ENCODE peak calls at places on chromosomes 4 and X, in seven cellular contexts. Z is heart right ventricle, P is suprapubic skin, Q is pancreas, M is tibial artery, R is endodermal cell, T is lower leg skin. V is an unnamed sample.

GRCh38 chr4:85210353-85210752 is 243.9 kb upstream of the WDFY3 start:
- DNase-seq in Q (no peak), R (no peak), P (no peak), M (no peak), T (no peak), Z (no peak), V (no peak)

GRCh38 chr4:55949480-55949802 is 696 bp downstream of the CEP135 start:
- DNase-seq in P (no peak), M (no peak), R (no peak), Q (no peak), Z (no peak), T (no peak), V (no peak)

GRCh38 chr4:20159516-20159915 is 92.2 kb upstream of the SLIT2 start:
- DNase-seq in Q (no peak), P (no peak), R (no peak), Z (no peak), T (no peak), M (no peak), V (no peak)

GRCh38 chrX:46860536-46860935 is 23.7 kb downstream of the RP2 start:
- DNase-seq in R (no peak), Z (no peak), P (no peak), M (no peak), Q (no peak), T (no peak), V (no peak)

GRCh38 chrX:78831523-78831922 is 84.0 kb downstream of the LPAR4 start:
- DNase-seq in M (no peak), T (no peak), Z (no peak), P (no peak), Q (no peak), R (no peak), V (no peak)

GRCh38 chr4:10023806-10024205 is 2.5 kb upstream of the SLC2A9 start:
- DNase-seq in P (peak), T (no peak), Z (no peak), Q (no peak), R (peak), M (no peak), V (no peak)

GRCh38 chr4:25112349-25113008 is 47.8 kb downstream of the SEPSECS start:
- DNase-seq in R (no peak), M (no peak), P (no peak), Z (no peak), T (no peak), Q (no peak), V (no peak)

GRCh38 chr4:25773358-25773757 is 89.4 kb downstream of the SEL1L3 start:
- DNase-seq in R (no peak), Q (no peak), M (no peak), Z (no peak), P (no peak), T (no peak), V (no peak)

GRCh38 chr4:54566608-54567007 is 91.1 kb upstream of the KIT start:
- DNase-seq in M (no peak), Q (no peak), T (no peak), Z (no peak), R (peak), P (no peak), V (no peak)

GRCh38 chr4:98262431-98262830 is 1.2 kb downstream of the RAP1GDS1 start:
- DNase-seq in R (no peak), Z (no peak), M (no peak), T (no peak), Q (no peak), P (no peak), V (no peak)

GRCh38 chrX:38305971-38306370 is 21.3 kb downstream of the RPGR start:
- DNase-seq in R (no peak), Z (no peak), P (no peak), Q (no peak), T (no peak), M (no peak), V (peak)

GRCh38 chr4:2292679-2293108 is 30.8 kb upstream of the MXD4 start:
- DNase-seq in Q (no peak), Z (no peak), P (no peak), T (no peak), M (peak), R (no peak), V (peak)

GRCh38 chr4:38523524-38524448 is 140.2 kb upstream of the KLF3 start:
- DNase-seq in Q (no peak), M (no peak), T (peak), R (no peak), Z (no peak), P (no peak), V (no peak)

GRCh38 chr4:183443609-183444148 is 757 bp upstream of the CDKN2AIP start:
- DNase-seq in Q (no peak), T (no peak), M (no peak), Z (no peak), R (no peak), P (no peak), V (no peak)

GRCh38 chrX:15646543-15646942 is 18.1 kb downstream of the CLTRN start:
- DNase-seq in Q (peak), Z (no peak), M (no peak), T (no peak), P (no peak), R (no peak), V (no peak)

GRCh38 chr4:63348735-63349673 is 1060.2 kb downstream of the TECRL start:
- DNase-seq in M (no peak), R (no peak), T (no peak), Q (peak), Z (no peak), P (no peak), V (no peak)

GRCh38 chr4:175614880-175615279 is 197.2 kb downstream of the GPM6A start:
- DNase-seq in Z (no peak), Q (peak), P (no peak), T (no peak), M (no peak), R (no peak), V (no peak)

GRCh38 chrX:13506574-13506973 is 62.8 kb upstream of the EGFL6 start:
- DNase-seq in Z (peak), M (no peak), Q (no peak), R (peak), P (no peak), T (no peak), V (peak)

GRCh38 chr4:151014521-151015457 is at the start of gene LRBA:
- DNase-seq in P (peak), Z (peak), R (peak), T (peak), Q (no peak), M (peak), V (peak)

GRCh38 chr4:131764730-131765129 is 1384.4 kb upstream of the PCDH10 start:
- DNase-seq in Q (peak), T (no peak), P (no peak), R (no peak), M (no peak), Z (no peak), V (no peak)

GRCh38 chrX:8364369-8365141 is 100.1 kb upstream of the VCX3B start:
- DNase-seq in R (peak), P (no peak), T (no peak), Z (no peak), Q (no peak), M (no peak), V (no peak)

GRCh38 chr4:159041058-159042034 is 61.5 kb upstream of the RAPGEF2 start:
- DNase-seq in Q (no peak), T (no peak), M (no peak), R (no peak), P (no peak), Z (no peak), V (no peak)

GRCh38 chr4:100268807-100269206 is 78.5 kb upstream of the DDIT4L start:
- DNase-seq in R (no peak), Q (no peak), Z (no peak), T (no peak), P (no peak), M (no peak), V (no peak)

GRCh38 chrX:3820170-3820569 is 106.7 kb upstream of the PRKX start:
- DNase-seq in M (no peak), R (no peak), Z (no peak), T (no peak), Q (no peak), P (no peak), V (peak)

GRCh38 chrX:130916636-130917422 is 13.8 kb upstream of the ENOX2 start:
- DNase-seq in M (peak), R (peak), Q (no peak), P (no peak), Z (peak), T (no peak), V (peak)

GRCh38 chr4:126839066-126839465 is 793.7 kb upstream of the INTU start:
- DNase-seq in T (no peak), Q (no peak), P (no peak), M (no peak), R (no peak), Z (no peak), V (peak)

GRCh38 chr4:159016527-159017137 is 86.2 kb upstream of the RAPGEF2 start:
- DNase-seq in P (no peak), Z (no peak), T (no peak), Q (no peak), M (no peak), R (peak), V (peak)

GRCh38 chrX:71652405-71652804 is 14.9 kb upstream of the LOC101059915 start:
- DNase-seq in Q (no peak), T (no peak), Z (peak), R (peak), M (no peak), P (no peak), V (peak)

GRCh38 chr4:56182356-56182755 is 204.9 kb downstream of the AASDH start:
- DNase-seq in Q (no peak), M (no peak), P (no peak), T (no peak), R (no peak), Z (no peak), V (no peak)

GRCh38 chr4:5892321-5893012 is 419 bp downstream of the CRMP1 start:
- DNase-seq in Q (no peak), T (no peak), R (peak), Z (no peak), P (no peak), M (no peak), V (no peak)

GRCh38 chr4:5891563-5892320 is 1.1 kb downstream of the CRMP1 start:
- DNase-seq in R (no peak), M (no peak), P (no peak), T (no peak), Z (no peak), Q (no peak), V (no peak)

GRCh38 chr4:5894266-5894665 is 1.4 kb upstream of the CRMP1 start:
- DNase-seq in Z (no peak), R (no peak), Q (no peak), T (no peak), M (no peak), P (no peak), V (no peak)

GRCh38 chr4:5893591-5893990 is 705 bp upstream of the CRMP1 start:
- DNase-seq in P (no peak), M (no peak), T (no peak), Z (no peak), Q (no peak), R (no peak), V (no peak)

DNA sequence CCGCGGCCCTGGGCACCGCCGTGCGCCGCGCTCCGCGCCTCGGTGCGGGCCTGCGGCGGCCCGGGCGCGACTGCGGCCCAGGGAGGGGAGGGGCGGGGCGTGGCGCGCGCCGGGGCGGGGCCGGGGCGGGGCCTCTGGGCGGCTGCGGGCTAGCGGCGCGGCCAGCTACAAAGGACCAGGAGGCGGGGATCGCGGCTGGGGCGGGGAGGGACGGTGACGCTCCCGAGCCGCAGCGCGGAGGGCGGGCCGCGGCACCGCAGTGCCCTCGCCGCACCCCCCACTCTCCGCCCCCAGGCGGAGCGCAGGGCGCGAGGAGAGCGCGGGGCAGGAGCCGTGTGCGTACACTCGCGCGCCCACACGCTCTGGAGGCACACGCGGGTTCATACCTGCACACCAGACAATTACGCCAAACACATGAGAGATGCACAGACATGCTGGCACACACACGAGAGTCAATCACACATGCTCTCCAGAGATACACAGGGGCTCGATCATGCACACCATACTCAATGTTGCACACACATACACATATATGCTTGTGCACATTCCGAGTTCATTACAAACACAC is at the start of gene CRMP1:
- DNase-seq in T (no peak), Q (no peak), P (no peak), Z (no peak), R (peak), M (no peak), V (no peak)
- H3K4me3 ChIP-seq in T (no peak), Q (no peak), P (peak), Z (no peak), R (peak), M (no peak), V (no peak)

DNA sequence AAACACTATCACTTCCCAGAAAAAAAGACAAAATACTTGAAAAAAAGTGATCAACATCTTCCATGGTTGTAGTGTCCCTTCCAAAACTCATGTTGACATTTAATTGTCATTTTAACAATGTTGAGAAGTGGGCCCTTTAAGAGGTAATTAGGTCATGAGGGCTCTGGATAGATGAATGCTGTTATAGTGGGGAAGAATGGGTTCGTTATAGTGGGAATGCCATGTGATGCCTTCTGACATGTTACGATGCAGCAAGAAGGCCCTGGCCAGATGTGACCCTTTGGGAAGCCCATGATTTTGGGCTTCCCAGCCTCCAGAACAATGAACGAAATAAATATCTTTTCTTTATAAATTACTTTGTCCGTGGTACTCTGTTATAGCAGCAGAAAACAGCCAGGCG is 4.0 kb upstream of the SLC10A6 start:
- DNase-seq in R (no peak), Q (no peak), P (no peak), M (no peak), Z (no peak), T (no peak), V (no peak)
- TF ChIP-seq CTCF in R (no peak), Q (no peak), P (no peak), M (no peak), Z (no peak), T (no peak), V (no peak)

GRCh38 chr4:187992971-187993370 is 2.6 kb upstream of the ZFP42 start:
- DNase-seq in T (no peak), R (peak), Q (no peak), P (no peak), M (no peak), Z (no peak), V (no peak)

GRCh38 chr4:187999406-187999932 is 3.9 kb downstream of the ZFP42 start:
- DNase-seq in P (no peak), Q (no peak), R (no peak), T (no peak), M (no peak), Z (no peak), V (no peak)

GRCh38 chr4:187996502-187997177 is 1.1 kb downstream of the ZFP42 start:
- DNase-seq in Q (no peak), Z (no peak), T (no peak), M (no peak), R (peak), P (no peak), V (no peak)

GRCh38 chr4:187993827-187994226 is 1.7 kb upstream of the ZFP42 start:
- DNase-seq in T (no peak), Q (no peak), Z (no peak), P (no peak), M (no peak), R (peak), V (no peak)

DNA sequence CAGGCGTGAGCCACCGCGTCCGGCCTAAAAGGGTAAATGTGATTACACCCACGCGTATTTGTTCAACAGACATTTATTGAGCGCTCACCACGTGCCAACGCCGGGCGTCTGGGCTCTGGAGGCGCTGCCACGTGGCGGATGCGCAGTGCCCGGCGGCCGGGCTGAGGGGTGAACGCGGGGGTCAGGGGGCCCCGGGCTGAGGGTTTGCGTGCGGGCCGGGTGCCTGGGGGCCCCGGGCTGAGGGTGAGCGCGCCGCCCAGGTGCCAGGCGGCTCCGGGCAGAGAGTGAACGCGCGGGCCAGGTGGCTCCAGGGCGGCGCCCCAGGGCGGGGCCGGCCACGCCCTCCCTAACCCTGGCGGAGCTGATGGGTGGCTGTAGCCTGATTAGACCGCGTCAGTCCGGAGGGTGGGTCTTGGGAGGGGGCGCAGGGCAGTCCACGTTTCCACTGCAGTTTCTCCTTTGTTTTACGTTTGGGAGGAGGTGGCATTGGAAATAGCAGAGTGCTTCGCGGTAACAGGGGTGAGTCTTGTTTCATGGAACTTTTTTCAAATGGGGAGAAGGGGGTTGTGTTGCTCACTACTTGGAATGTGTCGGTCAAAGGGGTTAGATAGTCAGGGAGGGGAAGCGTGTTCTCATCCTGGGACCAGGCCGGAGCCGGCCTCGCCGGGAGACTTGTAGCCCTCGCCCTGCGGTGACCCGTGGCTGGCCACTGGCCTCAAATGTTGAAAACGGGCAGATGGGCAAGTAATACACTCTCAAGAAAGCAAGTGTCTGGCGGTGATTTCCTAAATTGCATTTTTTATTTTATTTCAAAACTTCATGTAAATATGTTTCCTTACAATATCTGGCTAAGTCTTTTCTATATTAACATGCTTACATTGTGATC is at the start of gene ZFP42:
- DNase-seq in M (no peak), T (no peak), Z (no peak), P (no peak), Q (no peak), R (peak), V (no peak)
- H3K4me3 ChIP-seq in M (no peak), T (no peak), Z (no peak), P (no peak), Q (no peak), R (peak), V (no peak)

DNA sequence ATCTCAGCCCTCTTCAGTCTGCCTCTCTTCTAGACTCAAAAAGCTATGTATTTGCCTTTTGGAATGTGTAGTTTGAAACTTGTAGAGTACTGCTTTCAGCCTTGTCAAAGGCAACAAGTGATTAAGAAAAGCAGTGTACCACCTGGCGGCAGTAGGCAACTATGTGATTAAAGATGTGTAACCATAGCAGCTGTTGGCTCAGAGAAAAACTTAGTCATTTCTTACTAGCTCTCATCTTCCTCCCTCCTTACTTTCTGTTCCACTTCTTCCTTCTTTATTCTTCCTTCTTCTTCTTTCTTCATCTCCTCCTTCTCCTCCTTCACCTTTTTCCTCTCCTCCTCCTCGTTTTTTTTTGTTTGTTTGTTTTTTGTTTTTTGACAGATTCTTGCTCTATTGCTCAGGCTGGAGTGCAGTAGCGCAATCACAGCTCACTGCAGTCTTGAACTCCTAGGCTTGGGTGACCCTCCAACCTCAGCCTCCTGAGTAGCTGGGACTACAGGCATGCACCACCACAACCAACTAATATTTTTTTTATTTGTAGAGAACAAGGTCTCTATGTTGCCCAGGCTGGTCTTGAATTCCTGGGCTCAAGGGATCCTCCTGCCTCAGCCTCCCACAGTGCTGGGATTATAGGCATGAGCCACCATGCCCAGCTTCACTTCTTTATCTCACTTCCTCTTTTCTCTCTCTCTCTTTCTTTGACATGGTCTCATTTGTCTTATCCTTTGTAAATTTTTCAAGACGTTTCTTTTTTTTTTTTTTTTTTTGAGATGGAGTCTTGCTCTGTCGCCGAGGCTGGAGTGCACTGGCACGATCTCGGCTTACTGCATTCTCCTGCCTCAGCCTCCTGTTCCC is 32.6 kb downstream of the ABHD18 start:
- DNase-seq in M (no peak), Z (no peak), R (no peak), T (no peak), P (no peak), Q (no peak), V (peak)
- TF ChIP-seq CTCF in M (no peak), Z (no peak), R (peak), T (no peak), P (no peak), Q (peak), V (peak)

DNA sequence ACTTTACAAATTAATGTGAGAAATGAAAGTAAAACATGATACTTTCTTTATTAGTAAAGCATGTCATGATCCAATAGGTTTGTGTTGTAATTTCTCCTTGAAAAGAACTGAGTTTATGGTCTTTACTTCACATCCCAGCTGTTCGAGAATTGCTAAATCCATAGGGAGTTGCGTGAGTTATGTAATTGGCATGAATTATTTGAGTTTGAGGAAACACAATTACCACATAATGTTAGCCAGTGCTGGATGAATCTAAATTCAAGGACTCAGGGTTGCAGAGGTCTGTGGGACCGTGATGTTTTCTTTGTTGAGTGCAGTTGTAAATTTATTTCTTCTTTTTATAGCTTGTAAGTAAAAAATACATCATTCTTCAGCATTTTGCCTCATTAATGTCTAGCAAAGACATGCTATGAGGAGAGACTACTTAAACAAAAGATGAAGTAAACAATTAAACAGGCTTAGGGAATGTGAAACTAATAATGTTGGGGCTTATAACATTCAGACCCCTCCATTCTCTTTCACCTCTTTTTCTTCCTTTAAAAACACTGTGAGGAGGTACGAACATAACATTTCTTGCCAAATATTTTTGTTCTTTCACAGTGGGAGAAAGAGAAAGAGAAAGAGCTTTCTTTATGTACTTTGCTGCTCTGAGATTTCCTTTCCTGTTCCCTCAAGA is 159.7 kb upstream of the ANK2 start:
- DNase-seq in P (no peak), M (no peak), Q (no peak), R (no peak), Z (no peak), T (no peak), V (peak)
- H3K4me3 ChIP-seq in P (peak), M (peak), Q (no peak), R (no peak), Z (peak), T (no peak), V (peak)

V was measured in astrocyte of the spinal cord.